ENCODE peak calls at places on chromosomes 6 and 20, in ten cellular contexts. One of them, this sample, is unnamed.

GRCh38 chr20:51131806-51132205 is 108.9 kb upstream of the KCNG1 start:
- DNase-seq in upper lobe of right lung: no peak
- DNase-seq in heart right ventricle: no peak
- DNase-seq in transverse colon: no peak
- DNase-seq in left ventricle myocardium inferior: no peak
- DNase-seq in WERI-Rb-1: no peak
- DNase-seq in RWPE1: no peak
- DNase-seq in aorta: no peak
- DNase-seq in neural progenitor cell: no peak
- DNase-seq in ascending aorta: no peak
- DNase-seq in this sample: no peak

GRCh38 chr20:37479925-37480691 is 40.9 kb upstream of the NNAT start:
- DNase-seq in upper lobe of right lung: no peak
- DNase-seq in heart right ventricle: no peak
- DNase-seq in transverse colon: no peak
- DNase-seq in left ventricle myocardium inferior: no peak
- DNase-seq in WERI-Rb-1: no peak
- DNase-seq in RWPE1: no peak
- DNase-seq in aorta: peak; percentile 63
- DNase-seq in neural progenitor cell: no peak
- DNase-seq in ascending aorta: no peak
- DNase-seq in this sample: no peak

GRCh38 chr6:33112148-33112547 is 36.4 kb downstream of the HLA-DPB1 start:
- DNase-seq in upper lobe of right lung: no peak
- DNase-seq in heart right ventricle: no peak
- DNase-seq in transverse colon: no peak
- DNase-seq in left ventricle myocardium inferior: no peak
- DNase-seq in WERI-Rb-1: peak; percentile 66
- DNase-seq in RWPE1: peak; percentile 84
- DNase-seq in aorta: no peak
- DNase-seq in neural progenitor cell: no peak
- DNase-seq in ascending aorta: no peak
- DNase-seq in this sample: no peak

GRCh38 chr20:56802805-56803204 is 173.7 kb downstream of the TFAP2C start:
- DNase-seq in upper lobe of right lung: no peak
- DNase-seq in heart right ventricle: no peak
- DNase-seq in transverse colon: no peak
- DNase-seq in left ventricle myocardium inferior: no peak
- DNase-seq in WERI-Rb-1: no peak
- DNase-seq in RWPE1: no peak
- DNase-seq in aorta: no peak
- DNase-seq in neural progenitor cell: no peak
- DNase-seq in ascending aorta: no peak
- DNase-seq in this sample: no peak

GRCh38 chr6:5112065-5112799 is 27.1 kb downstream of the PPP1R3G start:
- DNase-seq in upper lobe of right lung: no peak
- DNase-seq in heart right ventricle: no peak
- DNase-seq in transverse colon: no peak
- DNase-seq in left ventricle myocardium inferior: no peak
- DNase-seq in WERI-Rb-1: no peak
- DNase-seq in RWPE1: peak; percentile 62
- DNase-seq in aorta: no peak
- DNase-seq in neural progenitor cell: no peak
- DNase-seq in ascending aorta: no peak
- DNase-seq in this sample: peak; percentile 80

GRCh38 chr6:124984668-124985338 is 22.6 kb downstream of the RNF217 start:
- DNase-seq in upper lobe of right lung: no peak
- DNase-seq in heart right ventricle: no peak
- DNase-seq in transverse colon: no peak
- DNase-seq in left ventricle myocardium inferior: no peak
- DNase-seq in WERI-Rb-1: no peak
- DNase-seq in RWPE1: no peak
- DNase-seq in aorta: no peak
- DNase-seq in neural progenitor cell: no peak
- DNase-seq in ascending aorta: no peak
- DNase-seq in this sample: no peak

GRCh38 chr6:118815495-118815894 is 78.5 kb upstream of the ASF1A start:
- DNase-seq in upper lobe of right lung: no peak
- DNase-seq in heart right ventricle: no peak
- DNase-seq in transverse colon: no peak
- DNase-seq in left ventricle myocardium inferior: no peak
- DNase-seq in WERI-Rb-1: no peak
- DNase-seq in RWPE1: no peak
- DNase-seq in aorta: no peak
- DNase-seq in neural progenitor cell: no peak
- DNase-seq in ascending aorta: no peak
- DNase-seq in this sample: no peak

GRCh38 chr20:22977047-22977785 is 57.9 kb upstream of the SSTR4 start:
- DNase-seq in upper lobe of right lung: no peak
- DNase-seq in heart right ventricle: no peak
- DNase-seq in transverse colon: no peak
- DNase-seq in left ventricle myocardium inferior: peak; percentile 36
- DNase-seq in WERI-Rb-1: no peak
- DNase-seq in RWPE1: no peak
- DNase-seq in aorta: no peak
- DNase-seq in neural progenitor cell: no peak
- DNase-seq in ascending aorta: no peak
- DNase-seq in this sample: no peak

GRCh38 chr20:32514760-32515159 is 70.4 kb downstream of the NOL4L start:
- DNase-seq in upper lobe of right lung: no peak
- DNase-seq in heart right ventricle: no peak
- DNase-seq in transverse colon: no peak
- DNase-seq in left ventricle myocardium inferior: no peak
- DNase-seq in WERI-Rb-1: no peak
- DNase-seq in RWPE1: no peak
- DNase-seq in aorta: no peak
- DNase-seq in neural progenitor cell: no peak
- DNase-seq in ascending aorta: no peak
- DNase-seq in this sample: no peak

GRCh38 chr6:121651420-121651819 is 216.0 kb downstream of the GJA1 start:
- DNase-seq in upper lobe of right lung: no peak
- DNase-seq in heart right ventricle: no peak
- DNase-seq in transverse colon: no peak
- DNase-seq in left ventricle myocardium inferior: no peak
- DNase-seq in WERI-Rb-1: no peak
- DNase-seq in RWPE1: no peak
- DNase-seq in aorta: no peak
- DNase-seq in neural progenitor cell: no peak
- DNase-seq in ascending aorta: no peak
- DNase-seq in this sample: no peak

GRCh38 chr6:136235233-136235564 is 14.9 kb downstream of the MTFR2 start:
- DNase-seq in upper lobe of right lung: no peak
- DNase-seq in heart right ventricle: no peak
- DNase-seq in transverse colon: no peak
- DNase-seq in left ventricle myocardium inferior: no peak
- DNase-seq in WERI-Rb-1: no peak
- DNase-seq in RWPE1: no peak
- DNase-seq in aorta: no peak
- DNase-seq in neural progenitor cell: no peak
- DNase-seq in ascending aorta: no peak
- DNase-seq in this sample: peak; percentile 80

GRCh38 chr20:4726710-4727391 is 5.1 kb downstream of the PRND start:
- DNase-seq in upper lobe of right lung: no peak
- DNase-seq in heart right ventricle: no peak
- DNase-seq in transverse colon: peak; percentile 20
- DNase-seq in left ventricle myocardium inferior: no peak
- DNase-seq in WERI-Rb-1: no peak
- DNase-seq in RWPE1: peak; percentile 37
- DNase-seq in aorta: peak; percentile 67
- DNase-seq in neural progenitor cell: no peak
- DNase-seq in ascending aorta: no peak
- DNase-seq in this sample: no peak

GRCh38 chr6:153083869-153084268 is 47.2 kb downstream of the RGS17 start:
- DNase-seq in upper lobe of right lung: no peak
- DNase-seq in heart right ventricle: no peak
- DNase-seq in transverse colon: no peak
- DNase-seq in left ventricle myocardium inferior: no peak
- DNase-seq in WERI-Rb-1: no peak
- DNase-seq in RWPE1: no peak
- DNase-seq in aorta: no peak
- DNase-seq in neural progenitor cell: no peak
- DNase-seq in ascending aorta: no peak
- DNase-seq in this sample: no peak

GRCh38 chr6:105835373-105835772 is 250.8 kb upstream of the PRDM1 start:
- DNase-seq in upper lobe of right lung: no peak
- DNase-seq in heart right ventricle: no peak
- DNase-seq in transverse colon: peak; percentile 16
- DNase-seq in left ventricle myocardium inferior: no peak
- DNase-seq in WERI-Rb-1: peak; percentile 75
- DNase-seq in RWPE1: peak; percentile 11
- DNase-seq in aorta: no peak
- DNase-seq in neural progenitor cell: peak; percentile 78
- DNase-seq in ascending aorta: no peak
- DNase-seq in this sample: peak; percentile 12

GRCh38 chr20:63731410-63731809 is 5.1 kb upstream of the LIME1 start:
- DNase-seq in upper lobe of right lung: no peak
- DNase-seq in heart right ventricle: no peak
- DNase-seq in transverse colon: no peak
- DNase-seq in left ventricle myocardium inferior: no peak
- DNase-seq in WERI-Rb-1: no peak
- DNase-seq in RWPE1: no peak
- DNase-seq in aorta: no peak
- DNase-seq in neural progenitor cell: no peak
- DNase-seq in ascending aorta: no peak
- DNase-seq in this sample: no peak
- H3K27ac ChIP-seq in upper lobe of right lung: no peak overlapping the region
- H3K27ac ChIP-seq in heart right ventricle: no peak overlapping the region
- H3K27ac ChIP-seq in transverse colon: no peak overlapping the region
- H3K27ac ChIP-seq in left ventricle myocardium inferior: no peak overlapping the region
- H3K27ac ChIP-seq in WERI-Rb-1: no peak overlapping the region
- H3K27ac ChIP-seq in RWPE1: no peak overlapping the region
- H3K27ac ChIP-seq in aorta: no peak overlapping the region
- H3K27ac ChIP-seq in neural progenitor cell: no peak overlapping the region
- H3K27ac ChIP-seq in ascending aorta: no peak overlapping the region
- H3K27ac ChIP-seq in this sample: no peak overlapping the region

GRCh38 chr20:53328956-53329355 is 264.7 kb downstream of the ZNF217 start:
- DNase-seq in upper lobe of right lung: no peak
- DNase-seq in heart right ventricle: no peak
- DNase-seq in transverse colon: no peak
- DNase-seq in left ventricle myocardium inferior: no peak
- DNase-seq in WERI-Rb-1: no peak
- DNase-seq in RWPE1: no peak
- DNase-seq in aorta: no peak
- DNase-seq in neural progenitor cell: no peak
- DNase-seq in ascending aorta: no peak
- DNase-seq in this sample: no peak
- H3K27ac ChIP-seq in upper lobe of right lung: no peak overlapping the region
- H3K27ac ChIP-seq in heart right ventricle: no peak overlapping the region
- H3K27ac ChIP-seq in transverse colon: no peak overlapping the region
- H3K27ac ChIP-seq in left ventricle myocardium inferior: peak overlapping the region; percentile 8
- H3K27ac ChIP-seq in WERI-Rb-1: no peak overlapping the region
- H3K27ac ChIP-seq in RWPE1: no peak overlapping the region
- H3K27ac ChIP-seq in aorta: no peak overlapping the region
- H3K27ac ChIP-seq in neural progenitor cell: no peak overlapping the region
- H3K27ac ChIP-seq in ascending aorta: no peak overlapping the region
- H3K27ac ChIP-seq in this sample: no peak overlapping the region

GRCh38 chr6:159960485-159960884 is 8.4 kb upstream of the IGF2R start:
- DNase-seq in upper lobe of right lung: no peak
- DNase-seq in heart right ventricle: no peak
- DNase-seq in transverse colon: no peak
- DNase-seq in left ventricle myocardium inferior: no peak
- DNase-seq in WERI-Rb-1: no peak
- DNase-seq in RWPE1: no peak
- DNase-seq in aorta: no peak
- DNase-seq in neural progenitor cell: no peak
- DNase-seq in ascending aorta: no peak
- DNase-seq in this sample: no peak

GRCh38 chr6:159955945-159956361 is 12.9 kb upstream of the IGF2R start:
- DNase-seq in upper lobe of right lung: no peak
- DNase-seq in heart right ventricle: no peak
- DNase-seq in transverse colon: no peak
- DNase-seq in left ventricle myocardium inferior: no peak
- DNase-seq in WERI-Rb-1: no peak
- DNase-seq in RWPE1: no peak
- DNase-seq in aorta: no peak
- DNase-seq in neural progenitor cell: no peak
- DNase-seq in ascending aorta: no peak
- DNase-seq in this sample: no peak

GRCh38 chr6:159961523-159961922 is 7.4 kb upstream of the IGF2R start:
- DNase-seq in upper lobe of right lung: no peak
- DNase-seq in heart right ventricle: no peak
- DNase-seq in transverse colon: no peak
- DNase-seq in left ventricle myocardium inferior: no peak
- DNase-seq in WERI-Rb-1: no peak
- DNase-seq in RWPE1: no peak
- DNase-seq in aorta: no peak
- DNase-seq in neural progenitor cell: no peak
- DNase-seq in ascending aorta: no peak
- DNase-seq in this sample: peak; percentile 41

GRCh38 chr6:159959976-159960384 is 8.9 kb upstream of the IGF2R start:
- DNase-seq in upper lobe of right lung: no peak
- DNase-seq in heart right ventricle: no peak
- DNase-seq in transverse colon: no peak
- DNase-seq in left ventricle myocardium inferior: peak; percentile 49
- DNase-seq in WERI-Rb-1: no peak
- DNase-seq in RWPE1: no peak
- DNase-seq in aorta: peak; percentile 78
- DNase-seq in neural progenitor cell: no peak
- DNase-seq in ascending aorta: no peak
- DNase-seq in this sample: no peak

DNA sequence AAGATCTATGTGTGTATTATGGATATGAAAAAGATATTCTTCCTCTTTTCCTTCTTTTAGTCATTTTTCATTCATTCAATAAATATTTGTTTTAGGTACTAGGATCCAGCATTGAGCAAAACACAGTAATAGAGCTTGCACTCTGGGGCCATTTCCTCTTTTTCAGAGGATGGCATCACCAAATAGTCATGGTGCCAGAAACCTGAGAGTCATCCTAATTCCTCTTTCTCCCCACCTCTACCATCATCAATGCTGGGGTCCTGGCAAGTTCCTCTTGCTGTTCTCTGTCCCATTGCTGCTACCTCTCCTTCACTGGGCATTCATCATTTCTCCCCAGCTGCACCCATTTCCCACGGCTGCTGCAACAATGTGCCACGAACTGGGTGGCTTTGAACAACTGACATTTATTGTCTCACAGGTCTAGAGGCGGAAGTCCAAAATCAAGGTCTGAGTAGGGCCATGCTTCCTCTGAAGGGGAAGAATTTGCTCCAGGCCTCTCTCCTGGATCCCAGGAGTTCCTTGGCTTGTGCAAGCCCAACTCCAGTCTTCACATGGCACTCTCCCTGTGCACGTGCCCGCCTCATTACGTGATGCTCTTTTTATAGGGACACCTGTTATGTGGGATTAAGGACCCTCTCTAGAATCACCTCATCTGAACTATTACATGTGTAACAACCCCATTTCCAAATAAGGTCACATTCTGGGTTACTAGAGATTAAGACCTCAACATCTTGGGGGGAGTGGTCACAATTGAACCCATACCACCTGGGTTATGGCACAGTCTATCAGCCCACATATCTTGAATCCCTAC is 9.5 kb upstream of the IGF2R start:
- DNase-seq in upper lobe of right lung: no peak
- DNase-seq in heart right ventricle: no peak
- DNase-seq in transverse colon: no peak
- DNase-seq in left ventricle myocardium inferior: no peak
- DNase-seq in WERI-Rb-1: no peak
- DNase-seq in RWPE1: no peak
- DNase-seq in aorta: no peak
- DNase-seq in neural progenitor cell: no peak
- DNase-seq in ascending aorta: no peak
- DNase-seq in this sample: no peak
- H3K27ac ChIP-seq in upper lobe of right lung: peak overlapping the region; percentile 65
- H3K27ac ChIP-seq in heart right ventricle: peak overlapping the region; percentile 59
- H3K27ac ChIP-seq in transverse colon: peak overlapping the region; percentile 51
- H3K27ac ChIP-seq in left ventricle myocardium inferior: peak overlapping the region; percentile 77
- H3K27ac ChIP-seq in WERI-Rb-1: no peak overlapping the region
- H3K27ac ChIP-seq in RWPE1: no peak overlapping the region
- H3K27ac ChIP-seq in aorta: peak overlapping the region; percentile 1
- H3K27ac ChIP-seq in neural progenitor cell: no peak overlapping the region
- H3K27ac ChIP-seq in ascending aorta: peak overlapping the region; percentile 76
- H3K27ac ChIP-seq in this sample: no peak overlapping the region

GRCh38 chr20:34315236-34315635 is 12.1 kb upstream of the AHCY start:
- DNase-seq in upper lobe of right lung: no peak
- DNase-seq in heart right ventricle: no peak
- DNase-seq in transverse colon: no peak
- DNase-seq in left ventricle myocardium inferior: no peak
- DNase-seq in WERI-Rb-1: no peak
- DNase-seq in RWPE1: no peak
- DNase-seq in aorta: no peak
- DNase-seq in neural progenitor cell: no peak
- DNase-seq in ascending aorta: no peak
- DNase-seq in this sample: no peak
- H3K27ac ChIP-seq in upper lobe of right lung: no peak overlapping the region
- H3K27ac ChIP-seq in heart right ventricle: no peak overlapping the region
- H3K27ac ChIP-seq in transverse colon: no peak overlapping the region
- H3K27ac ChIP-seq in left ventricle myocardium inferior: no peak overlapping the region
- H3K27ac ChIP-seq in WERI-Rb-1: no peak overlapping the region
- H3K27ac ChIP-seq in RWPE1: peak overlapping the region; percentile 87
- H3K27ac ChIP-seq in aorta: no peak overlapping the region
- H3K27ac ChIP-seq in neural progenitor cell: no peak overlapping the region
- H3K27ac ChIP-seq in ascending aorta: no peak overlapping the region
- H3K27ac ChIP-seq in this sample: peak overlapping the region; percentile 97

This sample was measured in epithelial cell of prostate.